ENCODE peak calls at places on chromosomes 7 and 10, in eight cellular contexts. One of them, this sample, is unnamed.
A peak's percentile ranks its signal among the peaks of the same experiment; 100 is the strongest.

GRCh38 chr7:32279500-32279899 is 209.3 kb upstream of the PDE1C start:
- DNase-seq in AG09309: no peak
- DNase-seq in ACHN: no peak
- DNase-seq in PC-3: no peak
- DNase-seq in activated T-cell treated with anti-CD3 and anti-CD28 coated beads, Interleukin-2, amount 50 U/mL, for 72 hours: no peak
- DNase-seq in astrocyte: no peak
- DNase-seq in mesenteric fat pad: no peak
- DNase-seq in ascending aorta: no peak
- DNase-seq in this sample: no peak

GRCh38 chr7:71155236-71155635 is 23.3 kb downstream of the GALNT17 start:
- DNase-seq in PC-3: no peak
- DNase-seq in astrocyte: no peak
- DNase-seq in ACHN: no peak
- DNase-seq in mesenteric fat pad: peak; percentile 51
- DNase-seq in ascending aorta: no peak
- DNase-seq in activated T-cell treated with anti-CD3 and anti-CD28 coated beads, Interleukin-2, amount 50 U/mL, for 72 hours: no peak
- DNase-seq in AG09309: no peak
- DNase-seq in this sample: no peak

GRCh38 chr7:151853896-151854807 is 22.8 kb downstream of the PRKAG2 start:
- DNase-seq in mesenteric fat pad: no peak
- DNase-seq in ACHN: no peak
- DNase-seq in ascending aorta: peak; percentile 4
- DNase-seq in activated T-cell treated with anti-CD3 and anti-CD28 coated beads, Interleukin-2, amount 50 U/mL, for 72 hours: no peak
- DNase-seq in astrocyte: no peak
- DNase-seq in AG09309: no peak
- DNase-seq in PC-3: no peak
- DNase-seq in this sample: no peak

GRCh38 chr7:84314263-84314662 is 119.7 kb upstream of the SEMA3A start:
- DNase-seq in AG09309: no peak
- DNase-seq in PC-3: no peak
- DNase-seq in ACHN: peak; percentile 25
- DNase-seq in activated T-cell treated with anti-CD3 and anti-CD28 coated beads, Interleukin-2, amount 50 U/mL, for 72 hours: no peak
- DNase-seq in mesenteric fat pad: no peak
- DNase-seq in astrocyte: no peak
- DNase-seq in ascending aorta: no peak
- DNase-seq in this sample: no peak

GRCh38 chr7:144818516-144818915 is 17.3 kb downstream of the TPK1 start:
- DNase-seq in PC-3: no peak
- DNase-seq in activated T-cell treated with anti-CD3 and anti-CD28 coated beads, Interleukin-2, amount 50 U/mL, for 72 hours: peak; percentile 46
- DNase-seq in AG09309: no peak
- DNase-seq in mesenteric fat pad: no peak
- DNase-seq in ascending aorta: no peak
- DNase-seq in astrocyte: no peak
- DNase-seq in ACHN: no peak
- DNase-seq in this sample: peak; percentile 14

GRCh38 chr7:16657656-16658279 is 11.8 kb downstream of the BZW2 start:
- DNase-seq in AG09309: peak; percentile 73
- DNase-seq in ascending aorta: no peak
- DNase-seq in PC-3: peak; percentile 37
- DNase-seq in astrocyte: peak; percentile 76
- DNase-seq in ACHN: peak; percentile 53
- DNase-seq in mesenteric fat pad: no peak
- DNase-seq in activated T-cell treated with anti-CD3 and anti-CD28 coated beads, Interleukin-2, amount 50 U/mL, for 72 hours: no peak
- DNase-seq in this sample: no peak

GRCh38 chr7:124723012-124723411 is 42.6 kb downstream of the GPR37 start:
- DNase-seq in astrocyte: peak; percentile 46
- DNase-seq in AG09309: no peak
- DNase-seq in PC-3: peak; percentile 88
- DNase-seq in mesenteric fat pad: no peak
- DNase-seq in activated T-cell treated with anti-CD3 and anti-CD28 coated beads, Interleukin-2, amount 50 U/mL, for 72 hours: no peak
- DNase-seq in ascending aorta: no peak
- DNase-seq in ACHN: peak; percentile 80
- DNase-seq in this sample: no peak

GRCh38 chr10:18005445-18005780 is 53.7 kb downstream of the SLC39A12 start:
- DNase-seq in ACHN: no peak
- DNase-seq in ascending aorta: no peak
- DNase-seq in AG09309: no peak
- DNase-seq in activated T-cell treated with anti-CD3 and anti-CD28 coated beads, Interleukin-2, amount 50 U/mL, for 72 hours: no peak
- DNase-seq in PC-3: no peak
- DNase-seq in astrocyte: no peak
- DNase-seq in mesenteric fat pad: no peak
- DNase-seq in this sample: no peak

GRCh38 chr10:66941491-66941890 is 15.7 kb downstream of the LRRTM3 start:
- DNase-seq in ascending aorta: no peak
- DNase-seq in activated T-cell treated with anti-CD3 and anti-CD28 coated beads, Interleukin-2, amount 50 U/mL, for 72 hours: no peak
- DNase-seq in AG09309: no peak
- DNase-seq in astrocyte: no peak
- DNase-seq in mesenteric fat pad: no peak
- DNase-seq in ACHN: no peak
- DNase-seq in PC-3: no peak
- DNase-seq in this sample: no peak

GRCh38 chr7:67696878-67697277 is 700.2 kb downstream of the TYW1 start:
- DNase-seq in PC-3: no peak
- DNase-seq in mesenteric fat pad: no peak
- DNase-seq in astrocyte: no peak
- DNase-seq in ascending aorta: no peak
- DNase-seq in AG09309: no peak
- DNase-seq in ACHN: no peak
- DNase-seq in activated T-cell treated with anti-CD3 and anti-CD28 coated beads, Interleukin-2, amount 50 U/mL, for 72 hours: no peak
- DNase-seq in this sample: no peak

GRCh38 chr10:101331960-101332359 is 22.0 kb upstream of the BTRC start:
- DNase-seq in ascending aorta: no peak
- DNase-seq in ACHN: no peak
- DNase-seq in mesenteric fat pad: peak; percentile 22
- DNase-seq in PC-3: peak; percentile 58
- DNase-seq in activated T-cell treated with anti-CD3 and anti-CD28 coated beads, Interleukin-2, amount 50 U/mL, for 72 hours: no peak
- DNase-seq in astrocyte: peak; percentile 17
- DNase-seq in AG09309: no peak
- DNase-seq in this sample: no peak

GRCh38 chr7:11970132-11970531 is 138.1 kb upstream of the THSD7A start:
- DNase-seq in astrocyte: no peak
- DNase-seq in activated T-cell treated with anti-CD3 and anti-CD28 coated beads, Interleukin-2, amount 50 U/mL, for 72 hours: no peak
- DNase-seq in ACHN: no peak
- DNase-seq in ascending aorta: no peak
- DNase-seq in mesenteric fat pad: no peak
- DNase-seq in AG09309: no peak
- DNase-seq in PC-3: no peak
- DNase-seq in this sample: no peak

GRCh38 chr10:52226448-52226847 is 87.6 kb upstream of the DKK1 start:
- DNase-seq in activated T-cell treated with anti-CD3 and anti-CD28 coated beads, Interleukin-2, amount 50 U/mL, for 72 hours: no peak
- DNase-seq in PC-3: peak; percentile 83
- DNase-seq in ascending aorta: no peak
- DNase-seq in AG09309: no peak
- DNase-seq in ACHN: no peak
- DNase-seq in mesenteric fat pad: no peak
- DNase-seq in astrocyte: peak; percentile 46
- DNase-seq in this sample: no peak

GRCh38 chr7:33142585-33142984 is 13.2 kb downstream of the BBS9 start:
- DNase-seq in mesenteric fat pad: no peak
- DNase-seq in AG09309: no peak
- DNase-seq in ascending aorta: no peak
- DNase-seq in activated T-cell treated with anti-CD3 and anti-CD28 coated beads, Interleukin-2, amount 50 U/mL, for 72 hours: no peak
- DNase-seq in ACHN: no peak
- DNase-seq in PC-3: no peak
- DNase-seq in astrocyte: no peak
- DNase-seq in this sample: no peak

GRCh38 chr10:79383974-79384606 is 36.8 kb downstream of the PPIF start:
- DNase-seq in astrocyte: no peak
- DNase-seq in AG09309: no peak
- DNase-seq in activated T-cell treated with anti-CD3 and anti-CD28 coated beads, Interleukin-2, amount 50 U/mL, for 72 hours: no peak
- DNase-seq in ascending aorta: peak; percentile 5
- DNase-seq in ACHN: no peak
- DNase-seq in PC-3: no peak
- DNase-seq in mesenteric fat pad: peak; percentile 76
- DNase-seq in this sample: no peak

GRCh38 chr10:102676916-102677315 is 32.6 kb downstream of the TRIM8 start:
- DNase-seq in mesenteric fat pad: peak; percentile 39
- DNase-seq in activated T-cell treated with anti-CD3 and anti-CD28 coated beads, Interleukin-2, amount 50 U/mL, for 72 hours: no peak
- DNase-seq in AG09309: no peak
- DNase-seq in ACHN: no peak
- DNase-seq in astrocyte: no peak
- DNase-seq in ascending aorta: no peak
- DNase-seq in PC-3: no peak
- DNase-seq in this sample: no peak

GRCh38 chr7:137903382-137904169 is 56.8 kb upstream of the DGKI start:
- DNase-seq in AG09309: no peak
- DNase-seq in activated T-cell treated with anti-CD3 and anti-CD28 coated beads, Interleukin-2, amount 50 U/mL, for 72 hours: peak; percentile 64
- DNase-seq in mesenteric fat pad: no peak
- DNase-seq in ACHN: peak; percentile 83
- DNase-seq in PC-3: peak; percentile 72
- DNase-seq in ascending aorta: no peak
- DNase-seq in astrocyte: peak; percentile 55
- DNase-seq in this sample: peak; percentile 32